ENCODE peak calls at places on chromosomes 6 and 20, in seven cellular contexts. P is H1, U is HepG2, Y is K562, G is GM12878, J is SK-N-SH, B is GM12892. E is an unnamed sample.

GRCh38 chr6:78598966-78599365 is 268.4 kb upstream of the IRAK1BP1 start:
- DNase-seq in P (no peak), U (no peak), Y (no peak), G (no peak), J (no peak), B (no peak), E (no peak)

GRCh38 chr6:42292002-42292735 is 74.5 kb upstream of the MRPS10 start:
- DNase-seq in P (no peak), U (no peak), Y (no peak), G (no peak), J (no peak), B (no peak), E (no peak)

GRCh38 chr6:122408240-122408639 is 8.8 kb downstream of the HSF2 start:
- DNase-seq in P (no peak), U (no peak), Y (no peak), G (no peak), J (no peak), B (no peak), E (no peak)

GRCh38 chr6:69339163-69339550 is 457.7 kb downstream of the LMBRD1 start:
- DNase-seq in P (no peak), U (no peak), Y (no peak), G (no peak), J (no peak), B (no peak), E (no peak)

GRCh38 chr20:5674176-5674660 is 76.0 kb upstream of the SHLD1 start:
- DNase-seq in P (no peak), U (peak), Y (no peak), G (peak), J (no peak), B (peak), E (peak)

GRCh38 chr6:21722488-21722887 is 128.9 kb downstream of the SOX4 start:
- DNase-seq in P (peak), U (no peak), Y (no peak), G (no peak), J (no peak), B (no peak), E (no peak)

GRCh38 chr6:149897015-149897697 is 757 bp downstream of the RAET1E start:
- DNase-seq in P (no peak), U (no peak), Y (no peak), G (no peak), J (no peak), B (no peak), E (no peak)

GRCh38 chr6:134555672-134556071 is 237.8 kb upstream of the SGK1 start:
- DNase-seq in P (no peak), U (no peak), Y (no peak), G (no peak), J (no peak), B (no peak), E (no peak)

GRCh38 chr6:1735239-1735803 is 125.6 kb downstream of the FOXC1 start:
- DNase-seq in P (no peak), U (no peak), Y (no peak), G (no peak), J (no peak), B (no peak), E (no peak)

DNA sequence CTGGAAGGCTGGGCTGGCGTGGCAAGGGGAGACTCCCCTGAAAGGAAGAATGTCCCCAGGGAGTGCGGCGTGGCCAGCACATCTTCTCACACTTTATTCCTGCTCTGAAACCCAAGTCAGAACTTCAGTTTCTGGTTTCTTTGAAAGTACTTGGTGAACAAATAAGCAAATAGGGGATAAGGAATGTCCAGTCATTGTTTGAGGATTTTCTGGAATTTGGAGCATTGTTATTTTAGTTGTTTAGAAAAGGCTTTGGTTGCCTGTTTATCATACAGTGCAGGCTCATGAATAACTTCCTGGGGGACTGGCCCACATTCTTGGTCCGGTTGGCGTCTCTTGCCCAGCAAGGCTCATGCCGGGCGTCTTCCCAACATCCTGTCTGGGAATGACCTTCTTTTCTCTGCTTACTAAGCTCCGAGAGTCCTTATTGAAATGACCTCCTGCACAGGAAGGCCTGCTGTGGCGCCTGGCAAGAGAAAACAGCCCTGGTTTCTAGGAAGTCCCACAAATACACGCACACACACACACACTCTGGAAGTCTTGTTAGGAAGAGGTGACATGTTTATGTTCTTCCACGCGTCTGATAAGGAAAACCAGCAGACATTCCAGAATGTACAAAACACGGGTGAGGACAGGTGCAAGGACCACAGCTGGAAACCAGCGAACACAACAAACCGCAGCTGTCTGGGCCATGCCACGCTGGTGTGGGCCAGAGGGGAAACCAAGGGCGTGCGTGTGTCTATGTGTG is 71.9 kb downstream of the TMEM170B start:
- DNase-seq in P (no peak), U (no peak), Y (no peak), G (no peak), J (no peak), B (no peak), E (no peak)
- TF ChIP-seq TAF1 in P (no peak), U (no peak), Y (no peak), G (no peak), J (no peak), B (no peak), E (no peak)

GRCh38 chr20:63641792-63642517 is 11.3 kb downstream of the STMN3 start:
- DNase-seq in P (peak), U (peak), Y (peak), G (peak), J (peak), B (peak), E (peak)
- TF ChIP-seq POLR2AphosphoS5 in P (peak), U (peak), Y (no peak), G (no peak), J (no peak), B (no peak), E (no peak)

GRCh38 chr20:63850689-63851547 is 10.4 kb upstream of the ABHD16B start:
- DNase-seq in P (no peak), U (no peak), Y (no peak), G (peak), J (no peak), B (peak), E (peak)

GRCh38 chr20:63854766-63855362 is 6.4 kb upstream of the ABHD16B start:
- DNase-seq in P (peak), U (no peak), Y (no peak), G (no peak), J (peak), B (no peak), E (no peak)

GRCh38 chr20:63856111-63856511 is 5.2 kb upstream of the ABHD16B start:
- DNase-seq in P (peak), U (no peak), Y (no peak), G (no peak), J (no peak), B (no peak), E (no peak)

GRCh38 chr20:63855363-63856110 is 5.8 kb upstream of the ABHD16B start:
- DNase-seq in P (peak), U (no peak), Y (no peak), G (no peak), J (peak), B (no peak), E (no peak)

GRCh38 chr20:63854069-63854765 is 7.1 kb upstream of the ABHD16B start:
- DNase-seq in P (peak), U (no peak), Y (no peak), G (no peak), J (peak), B (no peak), E (no peak)
- TF ChIP-seq TAF1 in P (no peak), U (peak), Y (no peak), G (no peak), J (no peak), B (no peak), E (no peak)

GRCh38 chr20:23340524-23340923 is 10.1 kb upstream of the NXT1 start:
- DNase-seq in P (peak), U (peak), Y (peak), G (no peak), J (peak), B (peak), E (peak)
- TF ChIP-seq POLR2AphosphoS5 in P (no peak), U (no peak), Y (no peak), G (no peak), J (no peak), B (no peak), E (no peak)

GRCh38 chr6:36751091-36751490 is 53.5 kb downstream of the RAB44 start:
- DNase-seq in P (no peak), U (no peak), Y (no peak), G (no peak), J (no peak), B (no peak), E (no peak)

GRCh38 chr6:36752886-36753506 is 55.4 kb downstream of the RAB44 start:
- DNase-seq in P (no peak), U (no peak), Y (no peak), G (peak), J (no peak), B (peak), E (no peak)

GRCh38 chr6:36753671-36754485 is 56.3 kb downstream of the RAB44 start:
- DNase-seq in P (no peak), U (no peak), Y (no peak), G (no peak), J (peak), B (no peak), E (no peak)

GRCh38 chr6:36751833-36752186 is 54.2 kb downstream of the RAB44 start:
- DNase-seq in P (no peak), U (no peak), Y (no peak), G (no peak), J (no peak), B (no peak), E (no peak)

DNA sequence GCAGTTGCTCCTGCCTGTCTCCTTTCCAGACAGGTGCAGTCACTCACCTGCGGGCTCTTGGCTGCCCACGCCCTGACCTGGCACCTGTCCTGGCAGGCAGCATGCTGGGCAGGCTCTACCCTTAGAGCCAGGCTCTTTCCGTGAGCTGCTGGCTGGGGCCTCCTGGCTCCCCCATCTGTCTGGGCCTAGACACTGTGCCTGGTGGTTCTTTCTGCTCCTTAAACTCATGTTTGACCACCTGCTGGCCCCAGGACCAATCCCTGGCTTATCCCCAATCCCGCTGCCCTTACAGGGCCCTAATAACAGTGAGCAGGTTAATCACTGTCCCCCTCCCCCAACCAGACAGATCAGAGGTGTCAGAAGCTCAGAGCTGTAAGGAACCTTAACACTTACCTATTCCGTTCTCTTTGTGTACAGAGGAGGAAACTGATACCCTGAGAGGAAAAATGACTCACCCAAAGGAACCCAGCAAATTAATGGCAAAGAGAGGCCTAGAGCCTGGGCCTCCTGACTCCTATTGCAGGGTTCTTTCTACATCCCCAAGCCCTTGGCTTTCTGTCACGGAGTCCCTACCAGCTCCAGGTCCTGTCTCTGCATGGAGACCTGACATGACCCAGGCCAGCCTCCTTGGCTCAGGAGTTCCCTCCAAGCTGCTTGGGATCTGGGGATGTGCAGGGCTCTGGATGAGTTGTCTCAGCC is 54.7 kb downstream of the RAB44 start:
- DNase-seq in P (no peak), U (no peak), Y (no peak), G (no peak), J (no peak), B (no peak), E (no peak)
- TF ChIP-seq TAF1 in P (no peak), U (no peak), Y (no peak), G (no peak), J (no peak), B (no peak), E (no peak)

GRCh38 chr6:33746651-33747100 is at the start of gene IP6K3:
- DNase-seq in P (no peak), U (no peak), Y (no peak), G (no peak), J (peak), B (no peak), E (no peak)
- TF ChIP-seq POLR2AphosphoS5 in P (no peak), U (no peak), Y (no peak), G (no peak), J (no peak), B (no peak), E (no peak)

GRCh38 chr20:50054626-50055511 is 58.1 kb downstream of the UBE2V1 start:
- DNase-seq in P (no peak), U (peak), Y (no peak), G (no peak), J (peak), B (no peak), E (no peak)
- TF ChIP-seq TAF1 in P (no peak), U (peak), Y (no peak), G (no peak), J (no peak), B (no peak), E (no peak)

DNA sequence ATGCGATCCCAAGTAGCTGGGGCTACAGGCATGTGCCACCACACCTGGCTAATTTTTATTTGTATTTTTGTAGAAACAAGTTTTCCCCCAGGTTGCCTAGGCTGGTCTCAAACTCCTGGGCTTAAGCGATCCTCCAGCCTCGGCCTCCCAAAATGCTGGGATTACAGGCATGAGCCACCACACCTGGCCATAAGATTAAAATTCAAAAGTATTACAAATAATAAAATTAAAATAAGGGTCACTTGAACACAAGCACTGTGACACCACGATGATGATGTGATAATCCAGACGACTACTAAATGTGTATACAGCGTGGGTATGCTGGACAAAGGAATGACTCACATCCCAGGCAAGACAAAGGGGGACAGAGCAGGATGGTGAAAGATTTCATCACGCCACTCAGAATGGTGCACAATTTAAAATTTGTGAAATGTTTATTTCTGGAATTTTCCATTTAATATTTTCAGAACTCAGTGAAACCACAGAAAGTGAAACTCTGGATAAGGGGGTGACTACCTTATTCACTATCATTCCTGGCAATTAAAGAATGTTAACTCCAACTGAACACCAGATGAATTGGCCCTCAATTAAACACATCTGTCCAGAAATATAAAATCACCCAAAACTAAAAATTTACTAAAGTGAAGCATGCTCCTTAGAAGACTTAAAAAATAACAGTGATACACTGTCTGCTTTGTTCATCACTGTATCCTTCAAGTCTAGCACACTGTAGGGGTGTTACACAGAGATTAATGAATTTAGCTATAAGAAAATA is 13.1 kb downstream of the B4GALT5 start:
- DNase-seq in P (no peak), U (peak), Y (no peak), G (no peak), J (no peak), B (no peak), E (no peak)
- TF ChIP-seq POLR2AphosphoS5 in P (no peak), U (no peak), Y (no peak), G (no peak), J (peak), B (no peak), E (no peak)

GRCh38 chr6:112879920-112880413 is 532.8 kb downstream of the RFPL4B start:
- DNase-seq in P (peak), U (peak), Y (peak), G (no peak), J (no peak), B (peak), E (no peak)

GRCh38 chr6:112882381-112882780 is 535.3 kb downstream of the RFPL4B start:
- DNase-seq in P (no peak), U (no peak), Y (no peak), G (no peak), J (no peak), B (no peak), E (no peak)

GRCh38 chr6:112881027-112881426 is 533.9 kb downstream of the RFPL4B start:
- DNase-seq in P (no peak), U (no peak), Y (peak), G (no peak), J (no peak), B (no peak), E (no peak)

GRCh38 chr6:112881828-112882227 is 534.7 kb downstream of the RFPL4B start:
- DNase-seq in P (no peak), U (no peak), Y (no peak), G (no peak), J (no peak), B (no peak), E (no peak)

GRCh38 chr6:112877134-112878100 is 530.3 kb downstream of the RFPL4B start:
- DNase-seq in P (no peak), U (no peak), Y (no peak), G (no peak), J (peak), B (no peak), E (no peak)
- TF ChIP-seq TAF1 in P (no peak), U (no peak), Y (no peak), G (no peak), J (no peak), B (no peak), E (no peak)

GRCh38 chr6:19375613-19376012 is 461.6 kb upstream of the ID4 start:
- DNase-seq in P (no peak), U (no peak), Y (no peak), G (no peak), J (no peak), B (no peak), E (no peak)

GRCh38 chr6:19368511-19368910 is 468.7 kb upstream of the ID4 start:
- DNase-seq in P (no peak), U (no peak), Y (no peak), G (no peak), J (no peak), B (no peak), E (no peak)

DNA sequence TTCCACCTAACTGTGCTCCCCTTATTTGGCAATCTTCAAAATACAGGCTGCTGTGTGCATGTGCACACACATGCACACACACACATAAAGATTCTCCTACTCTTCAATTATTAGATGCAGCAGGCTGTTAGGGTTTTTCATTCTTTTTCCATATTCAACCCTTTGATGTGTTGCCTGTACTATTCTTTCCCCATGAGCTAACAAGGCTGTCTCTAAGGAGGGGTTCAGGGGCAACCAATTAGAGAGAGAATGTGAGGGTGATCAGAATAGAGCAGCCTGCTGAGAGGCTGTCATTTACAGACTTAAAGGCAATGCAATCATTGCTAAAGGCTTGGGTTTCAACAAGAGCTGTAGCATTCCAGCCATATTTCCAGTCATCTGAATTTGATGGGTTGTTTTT is 467.4 kb upstream of the ID4 start:
- DNase-seq in P (no peak), U (no peak), Y (no peak), G (no peak), J (no peak), B (no peak), E (no peak)
- TF ChIP-seq POLR2AphosphoS5 in P (no peak), U (no peak), Y (no peak), G (no peak), J (no peak), B (no peak), E (no peak)